ENCODE peak calls at places on chromosomes 2 and 18, in nine cellular contexts. G is K562; Q is fibroblast of lung; M is IMR-90; E is GM23338; L is neuronal stem cell; X is mammary epithelial cell; V is Peyer's patch; C is CD4-positive, CD25-positive, alpha-beta regulatory T cell. K is an unnamed sample.
A peak's percentile ranks its signal among the peaks of the same experiment; 100 is the strongest.

GRCh38 chr2:69559696-69560482 is 83.7 kb downstream of the AAK1 start:
- DNase-seq in V (no peak), Q (peak; percentile 76), L (peak; percentile 63), C (peak; percentile 57), E (peak; percentile 94), G (peak; percentile 66), X (peak; percentile 51), M (peak; percentile 62), K (no peak)

GRCh38 chr2:134279417-134279816 is 25.5 kb downstream of the MGAT5 start:
- DNase-seq in X (no peak), V (no peak), Q (no peak), L (no peak), C (no peak), G (no peak), M (no peak), E (no peak), K (no peak)

GRCh38 chr2:143070688-143071087 is 58.5 kb upstream of the ARHGAP15 start:
- DNase-seq in Q (no peak), X (no peak), C (no peak), M (no peak), G (no peak), L (no peak), E (no peak), V (no peak), K (no peak)

GRCh38 chr2:104874230-104874629 is 20.3 kb downstream of the POU3F3 start:
- DNase-seq in C (no peak), G (no peak), L (no peak), E (no peak), X (no peak), M (no peak), V (no peak), Q (no peak), K (no peak)

GRCh38 chr2:169260246-169260645 is 102.1 kb downstream of the LRP2 start:
- DNase-seq in C (no peak), G (peak; percentile 21), X (no peak), Q (no peak), M (no peak), V (no peak), L (no peak), E (peak; percentile 72), K (no peak)

GRCh38 chr2:72012886-72013574 is 134.6 kb downstream of the CYP26B1 start:
- DNase-seq in C (no peak), L (no peak), M (no peak), Q (no peak), E (no peak), V (no peak), G (no peak), X (peak; percentile 21), K (no peak)

GRCh38 chr2:186979439-186980116 is 130.6 kb upstream of the ZSWIM2 start:
- DNase-seq in M (no peak), X (no peak), Q (no peak), E (no peak), L (no peak), V (no peak), G (no peak), C (no peak), K (no peak)

GRCh38 chr2:17843457-17843856 is 27.2 kb downstream of the MSGN1 start:
- DNase-seq in G (no peak), C (no peak), M (no peak), E (no peak), Q (no peak), V (no peak), X (no peak), L (no peak), K (no peak)

GRCh38 chr2:197359859-197360258 is 49.3 kb upstream of the ANKRD44 start:
- DNase-seq in L (no peak), Q (no peak), M (no peak), G (no peak), E (peak; percentile 52), C (no peak), X (no peak), V (no peak), K (no peak)

GRCh38 chr2:33426666-33427231 is 49.7 kb upstream of the RASGRP3 start:
- DNase-seq in L (no peak), Q (peak; percentile 69), M (peak; percentile 70), V (no peak), C (no peak), E (no peak), G (no peak), X (peak; percentile 69), K (peak; percentile 71)

GRCh38 chr2:74917702-74918619 is 40.5 kb upstream of the POLE4 start:
- DNase-seq in Q (peak; percentile 50), C (no peak), L (no peak), G (no peak), E (peak; percentile 34), V (no peak), X (peak; percentile 91), M (peak; percentile 96), K (peak; percentile 89)

GRCh38 chr2:118842687-118843491 is 4.6 kb downstream of the EN1 start:
- DNase-seq in G (no peak), X (no peak), Q (peak; percentile 17), L (peak; percentile 61), E (peak; percentile 64), C (no peak), V (no peak), M (no peak), K (peak; percentile 19)
- H3K4me3 ChIP-seq in G (no peak overlapping the region), X (no peak overlapping the region), Q (no peak overlapping the region), L (no peak overlapping the region), E (peak overlapping the region; percentile 67), C (peak overlapping the region; percentile 55), V (peak overlapping the region; percentile 29), M (no peak overlapping the region), K (no peak overlapping the region)

GRCh38 chr18:36298113-36298701 is 694 bp downstream of the FHOD3 start:
- DNase-seq in M (no peak), G (no peak), L (peak; percentile 58), X (no peak), C (no peak), Q (no peak), E (peak; percentile 72), V (no peak), K (no peak)
- H3K4me3 ChIP-seq in M (peak overlapping the region; percentile 98), G (peak overlapping the region; percentile 26), L (peak overlapping the region; percentile 98), X (peak overlapping the region; percentile 69), C (no peak overlapping the region), Q (peak overlapping the region; percentile 68), E (peak overlapping the region; percentile 87), V (peak overlapping the region; percentile 70), K (peak overlapping the region; percentile 64)

DNA sequence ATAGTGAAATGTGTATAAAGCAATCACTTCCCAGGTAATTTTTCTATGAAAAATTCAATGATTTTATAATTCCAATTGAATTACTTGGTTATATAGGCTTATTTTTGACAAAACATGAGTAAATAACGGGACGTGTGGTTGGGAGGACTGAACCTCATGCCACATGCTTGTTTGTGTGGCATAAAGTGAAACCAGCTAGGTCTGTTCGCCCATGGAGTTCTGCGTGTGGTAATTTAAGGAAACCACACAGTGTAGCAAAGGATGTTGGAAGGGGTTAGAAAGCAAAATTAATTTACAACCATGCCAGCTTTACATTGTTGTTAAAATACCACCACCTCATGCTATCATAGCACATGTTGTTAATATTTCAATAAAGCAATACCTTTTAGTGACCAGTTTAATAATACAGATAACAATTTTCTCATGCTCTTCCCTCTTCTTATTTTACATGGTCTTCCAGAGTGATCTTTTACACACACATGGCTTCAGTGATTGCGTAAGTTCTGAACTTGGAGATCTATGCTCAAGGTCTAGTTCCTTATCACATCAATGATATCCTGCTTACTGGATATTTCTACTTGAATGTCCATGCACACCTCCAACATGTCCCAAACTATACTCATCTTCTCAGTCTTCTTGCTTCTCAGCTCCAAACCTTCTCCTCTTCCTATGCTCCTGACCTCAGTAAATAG is 156.4 kb upstream of the ITGA4 start:
- DNase-seq in Q (no peak), L (no peak), M (no peak), X (no peak), E (no peak), G (no peak), C (peak; percentile 59), V (no peak), K (no peak)
- H3K4me3 ChIP-seq in Q (no peak overlapping the region), L (no peak overlapping the region), M (no peak overlapping the region), X (no peak overlapping the region), E (no peak overlapping the region), G (no peak overlapping the region), C (peak overlapping the region; percentile 5), V (no peak overlapping the region), K (no peak overlapping the region)

DNA sequence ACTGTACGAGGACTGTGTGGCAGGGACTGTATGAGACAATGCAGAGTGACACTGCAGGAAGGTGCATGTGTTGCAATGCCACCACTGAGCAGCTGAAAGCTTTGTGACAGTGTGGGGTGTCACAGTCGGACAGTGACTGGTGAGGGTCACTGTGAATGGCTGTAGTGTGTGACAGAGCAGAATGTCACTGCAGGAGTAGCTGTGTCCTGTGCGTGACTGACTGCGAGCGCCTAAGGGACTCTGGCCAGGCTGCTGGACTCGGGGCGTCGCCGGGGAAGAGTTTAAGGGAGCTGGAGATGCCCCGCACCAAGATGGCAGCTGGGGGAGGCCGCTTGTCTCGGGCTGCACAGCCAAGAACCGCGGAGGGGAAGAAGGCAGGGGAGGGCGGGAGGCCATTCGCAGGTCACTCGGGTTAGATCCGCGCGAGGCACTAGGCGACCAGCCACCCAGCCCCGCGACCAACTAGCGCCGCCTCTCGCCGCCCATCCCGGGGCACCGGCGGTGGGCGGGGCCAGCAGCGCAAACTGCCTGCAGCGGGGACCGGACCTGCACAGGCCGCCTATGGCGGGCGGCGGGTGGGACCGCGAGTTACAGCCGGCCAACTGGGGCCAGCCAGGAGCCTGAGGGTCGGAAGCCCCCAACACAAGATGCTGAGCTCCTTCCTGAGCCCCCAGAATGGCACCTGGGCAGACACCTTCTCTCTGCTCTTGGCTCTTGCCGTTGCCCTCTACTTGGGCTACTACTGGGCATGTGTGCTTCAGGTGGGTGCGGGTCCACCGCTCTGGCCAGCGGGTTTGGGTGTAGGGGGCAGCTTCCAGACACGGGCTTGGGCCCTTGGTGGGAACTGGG is at the start of gene ABHD1:
- DNase-seq in C (peak; percentile 54), E (peak; percentile 69), Q (no peak), V (peak; percentile 83), G (peak; percentile 64), L (no peak), X (no peak), M (no peak), K (no peak)
- H3K4me3 ChIP-seq in C (peak within 1 kb of the TSS; percentile 91), E (peak within 1 kb of the TSS; percentile 70), Q (peak within 1 kb of the TSS; percentile 62), V (peak within 1 kb of the TSS; percentile 61), G (peak within 1 kb of the TSS; percentile 54), L (peak within 1 kb of the TSS; percentile 79), X (peak within 1 kb of the TSS; percentile 29), M (peak within 1 kb of the TSS; percentile 57), K (peak within 1 kb of the TSS; percentile 45)

DNA sequence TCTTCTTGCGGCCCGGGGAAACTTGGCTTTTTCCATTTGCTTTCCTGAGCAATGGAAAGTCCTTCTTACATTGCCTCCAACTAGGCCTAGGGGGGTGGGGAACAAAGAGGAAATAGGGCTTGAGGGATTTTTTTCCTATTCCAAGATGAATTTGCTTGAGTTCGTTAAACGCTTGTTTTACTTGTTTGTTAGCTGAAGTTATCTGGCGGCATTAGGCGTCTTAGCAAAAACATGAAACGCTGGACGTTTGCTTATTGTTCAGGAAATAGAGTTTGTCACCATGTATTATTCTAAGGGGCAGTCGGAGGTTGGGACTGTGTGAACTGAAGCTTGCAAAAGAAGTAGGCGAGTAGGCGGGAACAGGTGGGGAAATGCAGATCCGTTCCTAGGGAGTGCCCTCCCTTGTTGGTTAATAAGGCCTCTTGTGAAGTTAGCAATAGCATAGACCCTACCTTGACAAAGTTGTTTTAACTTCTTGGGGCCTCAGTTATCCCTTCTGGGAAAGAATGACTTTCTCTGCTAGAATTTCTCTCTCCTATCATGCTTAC is 1.9 kb downstream of the CABLES1 start:
- DNase-seq in X (no peak), G (no peak), Q (peak; percentile 38), M (no peak), V (no peak), C (no peak), L (peak; percentile 21), E (peak; percentile 54), K (no peak)
- H3K4me3 ChIP-seq in X (peak overlapping the region; percentile 30), G (no peak overlapping the region), Q (peak overlapping the region; percentile 77), M (peak overlapping the region; percentile 79), V (peak overlapping the region; percentile 59), C (no peak overlapping the region), L (peak overlapping the region; percentile 89), E (peak overlapping the region; percentile 60), K (peak overlapping the region; percentile 58)